ENCODE peak calls at places on chromosomes 7 and 10, in seven cellular contexts. W, P, V, C, T, S and B are unnamed samples.

GRCh38 chr7:102991540-102992214 is 78.9 kb downstream of the LRRC17 start:
- DNase-seq in W (no peak), P (peak; percentile 65), V (peak; percentile 99), C (peak; percentile 96), T (peak; percentile 33), S (no peak), B (no peak)

GRCh38 chr10:99775850-99776249 is 6.6 kb upstream of the ABCC2 start:
- DNase-seq in W (no peak), P (no peak), V (peak; percentile 93), C (peak; percentile 88), T (no peak), S (no peak), B (no peak)

GRCh38 chr10:78263521-78263988 is 229.9 kb downstream of the RPS24 start:
- DNase-seq in W (no peak), P (no peak), V (peak; percentile 92), C (no peak), T (no peak), S (no peak), B (no peak)

GRCh38 chr7:158077441-158077840 is 510.2 kb downstream of the PTPRN2 start:
- DNase-seq in W (no peak), P (no peak), V (no peak), C (no peak), T (no peak), S (no peak), B (no peak)

GRCh38 chr10:45513586-45513985 is 139.6 kb downstream of the ALOX5 start:
- DNase-seq in W (no peak), P (no peak), V (no peak), C (no peak), T (no peak), S (no peak), B (no peak)

GRCh38 chr7:131015131-131015954 is 281.3 kb upstream of the KLF14 start:
- DNase-seq in W (no peak), P (no peak), V (peak; percentile 73), C (peak; percentile 90), T (no peak), S (no peak), B (no peak)

GRCh38 chr10:123269017-123269552 is 114.9 kb downstream of the BUB3 start:
- DNase-seq in W (no peak), P (no peak), V (no peak), C (no peak), T (no peak), S (no peak), B (no peak)

GRCh38 chr7:101884671-101885596 is 67.5 kb downstream of the CUX1 start:
- DNase-seq in W (peak; percentile 53), P (no peak), V (no peak), C (no peak), T (no peak), S (no peak), B (no peak)

GRCh38 chr10:79490400-79491081 is 21.8 kb upstream of the EIF5AL1 start:
- DNase-seq in W (no peak), P (no peak), V (peak; percentile 57), C (no peak), T (no peak), S (no peak), B (peak; percentile 55)

GRCh38 chr10:45421231-45422097 is 47.4 kb downstream of the ALOX5 start:
- DNase-seq in W (no peak), P (no peak), V (no peak), C (no peak), T (no peak), S (no peak), B (no peak)

GRCh38 chr7:4694653-4695335 is 12.7 kb downstream of the FOXK1 start:
- DNase-seq in W (no peak), P (no peak), V (peak; percentile 86), C (no peak), T (peak; percentile 89), S (no peak), B (peak; percentile 55)

GRCh38 chr10:102729090-102730026 is 14.4 kb upstream of the WBP1L start:
- DNase-seq in W (no peak), P (peak; percentile 84), V (peak; percentile 73), C (peak; percentile 49), T (peak; percentile 88), S (peak; percentile 82), B (peak; percentile 91)

GRCh38 chr7:157490465-157490912 is 153.7 kb downstream of the DNAJB6 start:
- DNase-seq in W (peak; percentile 25), P (no peak), V (peak; percentile 19), C (peak; percentile 62), T (no peak), S (no peak), B (no peak)

GRCh38 chr7:30996883-30997282 is 33.1 kb downstream of the GHRHR start:
- DNase-seq in W (no peak), P (no peak), V (no peak), C (no peak), T (no peak), S (no peak), B (no peak)

GRCh38 chr7:157929671-157930070 is 592.9 kb downstream of the DNAJB6 start:
- DNase-seq in W (no peak), P (no peak), V (no peak), C (no peak), T (no peak), S (no peak), B (no peak)

GRCh38 chr7:150430465-150431085 is 19.9 kb upstream of the GIMAP8 start:
- DNase-seq in W (no peak), P (no peak), V (peak; percentile 12), C (no peak), T (no peak), S (no peak), B (no peak)

GRCh38 chr7:4868493-4868892 is 6.7 kb upstream of the PAPOLB start:
- DNase-seq in W (no peak), P (no peak), V (no peak), C (no peak), T (no peak), S (no peak), B (no peak)

GRCh38 chr10:31687545-31688482 is 240.8 kb downstream of the ARHGAP12 start:
- DNase-seq in W (no peak), P (no peak), V (no peak), C (no peak), T (no peak), S (no peak), B (no peak)

GRCh38 chr10:1601371-1601906 is 135.9 kb downstream of the ADARB2 start:
- DNase-seq in W (no peak), P (no peak), V (no peak), C (no peak), T (no peak), S (no peak), B (no peak)

GRCh38 chr10:71834343-71834674 is 16.7 kb downstream of the PSAP start:
- DNase-seq in W (no peak), P (no peak), V (no peak), C (no peak), T (no peak), S (no peak), B (no peak)

GRCh38 chr10:71835671-71836593 is 15.1 kb downstream of the PSAP start:
- DNase-seq in W (peak; percentile 97), P (no peak), V (peak; percentile 70), C (no peak), T (peak; percentile 87), S (peak; percentile 76), B (peak; percentile 72)

GRCh38 chr10:71838264-71839211 is 12.5 kb downstream of the PSAP start:
- DNase-seq in W (no peak), P (no peak), V (peak; percentile 50), C (no peak), T (no peak), S (no peak), B (no peak)

GRCh38 chr10:71836594-71836970 is 14.5 kb downstream of the PSAP start:
- DNase-seq in W (peak; percentile 48), P (no peak), V (no peak), C (no peak), T (no peak), S (no peak), B (no peak)

GRCh38 chr10:71837085-71837827 is 13.8 kb downstream of the PSAP start:
- DNase-seq in W (no peak), P (no peak), V (no peak), C (no peak), T (no peak), S (no peak), B (no peak)
- H3K4me1 ChIP-seq in W (peaks cover 61% of the 10 kb centered on the region), P (peaks cover 12% of the 10 kb centered on the region), V (peaks cover 25% of the 10 kb centered on the region), C (peaks cover 18% of the 10 kb centered on the region), T (peaks cover 83% of the 10 kb centered on the region), S (peaks cover 96% of the 10 kb centered on the region), B (peaks cover 76% of the 10 kb centered on the region)

GRCh38 chr7:27169658-27170493 is 4.2 kb downstream of the HOXA10 start:
- DNase-seq in W (no peak), P (no peak), V (no peak), C (no peak), T (no peak), S (peak; percentile 13), B (no peak)
- H3K4me1 ChIP-seq in W (no peaks in the 10 kb centered on the region), P (no peaks in the 10 kb centered on the region), V (no peaks in the 10 kb centered on the region), C (peaks cover 31% of the 10 kb centered on the region), T (peaks cover 33% of the 10 kb centered on the region), S (peaks cover 70% of the 10 kb centered on the region), B (peaks cover 46% of the 10 kb centered on the region)

GRCh38 chr10:101216631-101217425 is 12.4 kb downstream of the LBX1 start:
- DNase-seq in W (no peak), P (no peak), V (no peak), C (no peak), T (no peak), S (no peak), B (no peak)

GRCh38 chr10:101216207-101216607 is 13.1 kb downstream of the LBX1 start:
- DNase-seq in W (no peak), P (no peak), V (no peak), C (no peak), T (no peak), S (no peak), B (no peak)

GRCh38 chr10:101218423-101219136 is 10.7 kb downstream of the LBX1 start:
- DNase-seq in W (no peak), P (no peak), V (no peak), C (no peak), T (no peak), S (no peak), B (no peak)

GRCh38 chr10:101219137-101219945 is 9.9 kb downstream of the LBX1 start:
- DNase-seq in W (no peak), P (no peak), V (no peak), C (no peak), T (no peak), S (no peak), B (no peak)

GRCh38 chr10:101217450-101218281 is 11.6 kb downstream of the LBX1 start:
- DNase-seq in W (no peak), P (no peak), V (peak; percentile 36), C (no peak), T (no peak), S (no peak), B (no peak)
- H3K4me1 ChIP-seq in W (no peaks in the 10 kb centered on the region), P (no peaks in the 10 kb centered on the region), V (no peaks in the 10 kb centered on the region), C (peaks cover 7% of the 10 kb centered on the region), T (peaks cover 57% of the 10 kb centered on the region), S (peaks cover 53% of the 10 kb centered on the region), B (peaks cover 28% of the 10 kb centered on the region)

DNA sequence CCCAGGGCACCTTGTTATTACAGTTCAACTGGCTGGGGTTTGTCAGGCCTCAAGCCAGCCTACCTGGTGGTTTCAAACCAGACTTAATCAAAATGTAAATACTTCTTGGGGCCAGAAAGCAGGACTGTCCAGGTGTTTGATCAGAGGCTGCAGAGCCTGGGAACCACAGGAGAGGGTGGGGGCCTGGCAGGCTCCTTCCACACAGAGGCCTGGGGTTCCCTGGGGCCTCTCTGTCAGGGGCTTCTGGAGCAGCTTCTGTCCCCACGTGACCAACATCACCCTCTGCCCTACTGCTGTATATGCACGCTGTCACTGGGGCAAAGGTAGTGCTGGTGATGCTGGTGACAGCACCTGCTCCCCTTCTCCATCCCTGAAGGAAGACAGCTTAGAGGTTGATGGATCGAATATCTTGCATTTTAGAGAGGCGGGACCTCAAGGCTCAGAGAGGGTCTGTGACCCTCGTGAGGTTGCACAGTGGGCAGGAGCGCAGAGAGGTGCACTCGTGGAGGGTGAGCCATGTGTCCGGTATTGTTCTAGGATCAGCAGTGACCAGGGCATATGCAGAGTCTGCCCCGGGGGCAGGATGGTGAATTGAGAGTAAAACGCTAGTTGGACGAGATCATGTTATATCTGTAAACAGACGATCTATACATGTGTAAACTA is 95.4 kb downstream of the GRK5 start:
- DNase-seq in W (no peak), P (no peak), V (no peak), C (no peak), T (no peak), S (no peak), B (no peak)
- H3K4me1 ChIP-seq in W (peaks cover 47% of the 10 kb centered on the region), P (no peaks in the 10 kb centered on the region), V (peaks cover 26% of the 10 kb centered on the region), C (peaks cover 32% of the 10 kb centered on the region), T (peaks cover 88% of the 10 kb centered on the region), S (peaks cover 62% of the 10 kb centered on the region), B (peaks cover 44% of the 10 kb centered on the region)